ENCODE peak calls at places on chromosomes 12 and 14, in seven cellular contexts. R is memory B cell; O is NCI-H1092 treated with DMSO at 0.1 percent for 48 hours; D is fibroblast of the conjunctiva; J is activated CD4-positive, alpha-beta memory T cell treated with anti-CD3 and anti-CD28 coated beads, Interleukin-2, amount 10 ng/mL, durations not matched to agents 7 days and 5 days; W is H7; G is aorta. X is an unnamed sample.

GRCh38 chr14:100031506-100032281 is 33.5 kb upstream of the EVL start:
- DNase-seq in R (no peak), O (no peak), D (peak; percentile 94), J (no peak), W (no peak), G (peak; percentile 59), X (no peak)

GRCh38 chr12:116152268-116152667 is 125.2 kb downstream of the MED13L start:
- DNase-seq in R (no peak), O (no peak), D (no peak), J (no peak), W (no peak), G (no peak), X (no peak)

GRCh38 chr14:72553161-72553560 is 340.7 kb downstream of the DPF3 start:
- DNase-seq in R (no peak), O (no peak), D (no peak), J (no peak), W (no peak), G (no peak), X (no peak)

GRCh38 chr14:104293231-104293841 is 154.9 kb downstream of the KIF26A start:
- DNase-seq in R (no peak), O (no peak), D (no peak), J (no peak), W (peak; percentile 72), G (peak; percentile 24), X (no peak)

GRCh38 chr14:94761999-94762377 is 7.9 kb downstream of the GSC start:
- DNase-seq in R (no peak), O (no peak), D (no peak), J (no peak), W (no peak), G (no peak), X (no peak)

GRCh38 chr14:72894623-72895378 is 900 bp upstream of the DPF3 start:
- DNase-seq in R (peak; percentile 31), O (peak; percentile 32), D (no peak), J (no peak), W (peak; percentile 51), G (no peak), X (peak; percentile 50)

GRCh38 chr14:101315802-101316296 is 245.4 kb upstream of the DIO3 start:
- DNase-seq in R (no peak), O (no peak), D (no peak), J (no peak), W (no peak), G (no peak), X (no peak)

GRCh38 chr12:91222746-91223145 is 40.1 kb upstream of the DCN start:
- DNase-seq in R (no peak), O (no peak), D (no peak), J (no peak), W (no peak), G (no peak), X (no peak)

GRCh38 chr14:72893636-72894322 is at the start of gene DPF3:
- DNase-seq in R (peak; percentile 83), O (peak; percentile 93), D (peak; percentile 95), J (peak; percentile 98), W (peak; percentile 95), G (peak; percentile 97), X (peak; percentile 84)

GRCh38 chr12:15001733-15002471 is 29.1 kb downstream of the PDE6H start:
- DNase-seq in R (no peak), O (peak; percentile 74), D (peak; percentile 20), J (no peak), W (peak; percentile 8), G (peak; percentile 79), X (no peak)

GRCh38 chr14:77066555-77067172 is 31.4 kb upstream of the CIPC start:
- DNase-seq in R (no peak), O (peak; percentile 63), D (no peak), J (no peak), W (no peak), G (no peak), X (no peak)

GRCh38 chr12:16756833-16757552 is 151.0 kb upstream of the LMO3 start:
- DNase-seq in R (no peak), O (peak; percentile 16), D (no peak), J (no peak), W (no peak), G (no peak), X (no peak)

GRCh38 chr12:89947437-89948265 is 239.0 kb upstream of the ATP2B1 start:
- DNase-seq in R (no peak), O (peak; percentile 13), D (peak; percentile 71), J (no peak), W (no peak), G (no peak), X (no peak)

GRCh38 chr12:51833446-51834227 is 14.9 kb downstream of the FIGNL2 start:
- DNase-seq in R (no peak), O (no peak), D (no peak), J (no peak), W (no peak), G (no peak), X (no peak)

GRCh38 chr14:99063620-99064225 is 208.3 kb downstream of the BCL11B start:
- DNase-seq in R (no peak), O (no peak), D (no peak), J (no peak), W (no peak), G (no peak), X (no peak)

GRCh38 chr14:56005580-56006053 is 112.6 kb upstream of the PELI2 start:
- DNase-seq in R (no peak), O (no peak), D (no peak), J (no peak), W (peak; percentile 25), G (no peak), X (no peak)

GRCh38 chr14:27228053-27228452 is 630.2 kb upstream of the NOVA1 start:
- DNase-seq in R (no peak), O (no peak), D (no peak), J (no peak), W (no peak), G (no peak), X (no peak)

GRCh38 chr12:75820848-75821578 is 210.6 kb downstream of the PHLDA1 start:
- DNase-seq in R (no peak), O (no peak), D (peak; percentile 87), J (no peak), W (no peak), G (peak; percentile 76), X (no peak)

GRCh38 chr14:77197988-77198387 is 16.4 kb downstream of the TMEM63C start:
- DNase-seq in R (no peak), O (no peak), D (no peak), J (no peak), W (no peak), G (no peak), X (no peak)

GRCh38 chr12:69982081-69982480 is 157.1 kb downstream of the MYRFL start:
- DNase-seq in R (no peak), O (no peak), D (no peak), J (no peak), W (no peak), G (no peak), X (no peak)

GRCh38 chr12:123937707-123938600 is 34.7 kb downstream of the CCDC92 start:
- DNase-seq in R (no peak), O (no peak), D (no peak), J (peak; percentile 67), W (no peak), G (no peak), X (peak; percentile 58)

GRCh38 chr12:106248849-106249371 is 1.1 kb upstream of the CKAP4 start:
- DNase-seq in R (no peak), O (no peak), D (no peak), J (peak; percentile 24), W (no peak), G (no peak), X (peak; percentile 47)

GRCh38 chr12:38892976-38893375 is 12.4 kb downstream of the CPNE8 start:
- DNase-seq in R (no peak), O (no peak), D (no peak), J (no peak), W (no peak), G (no peak), X (no peak)

GRCh38 chr12:124207049-124207448 is 87.8 kb upstream of the RFLNA start:
- DNase-seq in R (no peak), O (no peak), D (no peak), J (no peak), W (no peak), G (no peak), X (no peak)

GRCh38 chr12:109820921-109821381 is 12.2 kb downstream of the TRPV4 start:
- DNase-seq in R (no peak), O (no peak), D (no peak), J (no peak), W (no peak), G (no peak), X (no peak)

GRCh38 chr12:120640840-120641833 is 711 bp downstream of the CABP1 start:
- DNase-seq in R (peak; percentile 59), O (no peak), D (no peak), J (peak; percentile 68), W (peak; percentile 91), G (peak; percentile 70), X (peak; percentile 59)

GRCh38 chr14:105030836-105031396 is 10.0 kb upstream of the CDCA4 start:
- DNase-seq in R (no peak), O (no peak), D (no peak), J (no peak), W (no peak), G (no peak), X (no peak)

GRCh38 chr12:107917912-107918800 is 143.7 kb downstream of the ASCL4 start:
- DNase-seq in R (no peak), O (peak; percentile 24), D (no peak), J (no peak), W (peak; percentile 77), G (no peak), X (no peak)

GRCh38 chr14:73295198-73295796 is 58.0 kb downstream of the PAPLN start:
- DNase-seq in R (no peak), O (peak; percentile 36), D (peak; percentile 23), J (no peak), W (peak; percentile 57), G (no peak), X (no peak)

X was measured in CD8-positive, alpha-beta T cell.